ENCODE peak calls at places on chromosomes 5 and 9, in six cellular contexts. F is HFFc6, A is astrocyte, M is WTC11, I is Peyer's patch, N is GM20000. T is an unnamed sample.

GRCh38 chr5:33513786-33514185 is 73.0 kb downstream of the TARS1 start:
- DNase-seq in I (no peak), M (no peak), A (no peak), N (no peak), F (peak; percentile 16), T (no peak)

GRCh38 chr5:143014017-143014651 is 244.0 kb downstream of the ARHGAP26 start:
- DNase-seq in A (peak; percentile 64), N (no peak), F (no peak), M (peak; percentile 79), I (no peak), T (no peak)

GRCh38 chr5:10288600-10289213 is 19.0 kb downstream of the CMBL start:
- DNase-seq in I (peak; percentile 91), M (no peak), N (peak; percentile 32), F (no peak), A (no peak), T (peak; percentile 57)

GRCh38 chr9:88268886-88269285 is 119.4 kb upstream of the SPIN1 start:
- DNase-seq in M (no peak), N (no peak), A (no peak), I (no peak), F (peak; percentile 17), T (no peak)

GRCh38 chr5:141662028-141662427 is 10.8 kb upstream of the FCHSD1 start:
- DNase-seq in I (no peak), N (no peak), F (no peak), A (no peak), M (no peak), T (no peak)

GRCh38 chr9:97809666-97810344 is 43.2 kb upstream of the FOXE1 start:
- DNase-seq in I (no peak), A (no peak), N (no peak), F (no peak), M (no peak), T (no peak)

GRCh38 chr5:143645356-143645755 is 166.6 kb upstream of the HMHB1 start:
- DNase-seq in A (no peak), I (no peak), M (no peak), F (no peak), N (no peak), T (no peak)

GRCh38 chr5:104016650-104017049 is 454.1 kb upstream of the NUDT12 start:
- DNase-seq in N (no peak), A (peak; percentile 38), F (no peak), M (no peak), I (no peak), T (no peak)

GRCh38 chr9:135336722-135337490 is 142.7 kb upstream of the PPP1R26 start:
- DNase-seq in M (peak; percentile 4), A (no peak), F (no peak), N (no peak), I (no peak), T (no peak)

GRCh38 chr5:143124593-143124992 is 278.9 kb downstream of the NR3C1 start:
- DNase-seq in A (no peak), F (no peak), N (no peak), M (no peak), I (no peak), T (no peak)

GRCh38 chr5:3252235-3252634 is 343.4 kb upstream of the IRX1 start:
- DNase-seq in N (no peak), I (no peak), A (no peak), M (no peak), F (no peak), T (no peak)

GRCh38 chr5:35029333-35029732 is 18.4 kb downstream of the AGXT2 start:
- DNase-seq in A (peak; percentile 80), N (no peak), F (peak; percentile 78), M (no peak), I (no peak), T (no peak)

GRCh38 chr9:114263853-114264510 is 58.9 kb upstream of the ORM1 start:
- DNase-seq in I (no peak), M (peak; percentile 54), N (no peak), F (no peak), A (no peak), T (no peak)

GRCh38 chr5:151215546-151215880 is 8.4 kb downstream of the CCDC69 start:
- DNase-seq in I (no peak), N (no peak), F (no peak), A (no peak), M (no peak), T (no peak)

GRCh38 chr5:62059960-62060359 is 246.0 kb upstream of the KIF2A start:
- DNase-seq in N (no peak), I (no peak), F (no peak), A (no peak), M (no peak), T (no peak)

GRCh38 chr5:176619203-176619568 is 9.2 kb upstream of the GPRIN1 start:
- DNase-seq in N (peak; percentile 90), A (peak; percentile 68), I (peak; percentile 78), F (no peak), M (peak; percentile 98), T (no peak)

GRCh38 chr9:90476058-90476457 is 166.6 kb downstream of the DIRAS2 start:
- DNase-seq in N (no peak), A (no peak), I (no peak), M (no peak), F (no peak), T (no peak)

GRCh38 chr5:18394154-18394804 is 760.0 kb downstream of the TAF11L14 start:
- DNase-seq in M (peak; percentile 83), F (peak; percentile 13), A (peak; percentile 16), N (peak; percentile 64), I (peak; percentile 58), T (peak; percentile 44)

GRCh38 chr5:1946122-1946677 is 63.5 kb upstream of the IRX4 start:
- DNase-seq in A (no peak), N (no peak), F (no peak), I (no peak), M (no peak), T (no peak)

GRCh38 chr5:127097288-127097687 is 24.0 kb upstream of the C5orf63 start:
- DNase-seq in A (no peak), M (no peak), N (no peak), F (no peak), I (no peak), T (no peak)

GRCh38 chr5:157470616-157471015 is 10.6 kb downstream of the NIPAL4 start:
- DNase-seq in A (no peak), M (no peak), F (no peak), I (no peak), N (no peak), T (no peak)

GRCh38 chr5:157475432-157475831 is 15.4 kb downstream of the NIPAL4 start:
- DNase-seq in N (no peak), I (no peak), F (no peak), A (no peak), M (no peak), T (no peak)

GRCh38 chr5:157476699-157477408 is 16.8 kb downstream of the NIPAL4 start:
- DNase-seq in A (peak; percentile 45), F (peak; percentile 56), M (peak; percentile 30), N (peak; percentile 74), I (peak; percentile 67), T (no peak)

GRCh38 chr5:157471709-157472108 is 11.7 kb downstream of the NIPAL4 start:
- DNase-seq in A (no peak), M (peak; percentile 50), I (no peak), F (peak; percentile 32), N (peak; percentile 56), T (no peak)

GRCh38 chr5:157473383-157474370 is 13.7 kb downstream of the NIPAL4 start:
- DNase-seq in A (peak; percentile 70), N (no peak), F (peak; percentile 87), M (no peak), I (no peak), T (no peak)
- TF ChIP-seq CTCF in A (peak; percentile 34), N (no peak), F (peak; percentile 68), M (no peak), I (no peak), T (no peak)

GRCh38 chr5:160458971-160459800 is 37.5 kb downstream of the PTTG1 start:
- DNase-seq in I (no peak), A (peak; percentile 34), N (peak; percentile 59), M (no peak), F (no peak), T (no peak)

GRCh38 chr5:160461378-160461777 is 39.7 kb downstream of the PTTG1 start:
- DNase-seq in F (no peak), I (no peak), M (no peak), N (no peak), A (no peak), T (no peak)

GRCh38 chr5:160463227-160463626 is 41.6 kb downstream of the PTTG1 start:
- DNase-seq in A (no peak), I (no peak), N (no peak), F (no peak), M (no peak), T (no peak)

GRCh38 chr5:160462167-160462566 is 40.5 kb downstream of the PTTG1 start:
- DNase-seq in F (no peak), M (no peak), A (no peak), N (no peak), I (no peak), T (no peak)

DNA sequence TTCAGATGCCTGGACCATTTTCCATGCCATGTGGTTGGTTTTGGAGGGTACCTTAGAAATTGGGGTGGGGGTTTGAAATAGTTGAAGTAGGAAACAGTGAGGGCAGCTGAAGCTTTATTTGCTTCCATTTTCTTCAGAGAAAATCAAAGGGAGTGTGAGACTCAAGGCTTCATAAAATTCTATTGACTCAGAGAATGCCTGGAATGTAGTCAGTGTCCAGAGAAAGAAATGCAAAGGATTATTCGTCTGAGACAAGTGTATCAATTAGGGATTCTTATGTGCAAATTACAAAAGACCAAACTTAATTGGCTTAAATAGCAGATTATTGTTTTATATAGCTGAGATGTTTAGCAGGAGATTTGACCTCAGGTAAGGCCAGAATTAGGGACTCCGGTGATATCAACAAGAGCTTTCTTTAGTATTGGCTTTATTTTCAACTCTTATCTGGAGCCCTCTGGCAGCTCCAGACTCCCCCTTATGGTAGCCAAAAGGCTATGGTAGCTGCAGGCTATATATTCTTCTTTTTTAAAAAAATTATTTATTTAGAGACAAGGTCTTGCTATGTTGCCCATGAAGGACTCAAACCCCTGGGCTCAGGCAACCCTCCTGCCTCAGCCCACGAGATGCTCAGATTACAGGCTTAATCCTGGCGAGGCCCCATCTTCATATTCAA is 38.9 kb downstream of the PTTG1 start:
- DNase-seq in M (no peak), A (peak; percentile 23), F (no peak), I (no peak), N (no peak), T (no peak)
- TF ChIP-seq CTCF in M (no peak), A (peak; percentile 22), F (peak; percentile 58), I (no peak), N (no peak), T (no peak)

GRCh38 chr9:81619353-81620008 is 69.9 kb downstream of the TLE1 start:
- DNase-seq in I (no peak), F (peak; percentile 57), A (peak; percentile 83), M (no peak), N (no peak), T (no peak)
- TF ChIP-seq CTCF in I (no peak), F (peak; percentile 18), A (no peak), M (no peak), N (no peak), T (no peak)

GRCh38 chr9:116162241-116162781 is 8.7 kb downstream of the PAPPA start:
- DNase-seq in M (no peak), N (no peak), F (no peak), A (no peak), I (no peak), T (no peak)

GRCh38 chr9:116165912-116166311 is 12.3 kb downstream of the PAPPA start:
- DNase-seq in F (no peak), I (no peak), M (no peak), N (no peak), A (no peak), T (no peak)

GRCh38 chr9:116160676-116161571 is 7.3 kb downstream of the PAPPA start:
- DNase-seq in A (no peak), N (no peak), F (no peak), I (no peak), M (no peak), T (no peak)

GRCh38 chr9:116166713-116167112 is 13.1 kb downstream of the PAPPA start:
- DNase-seq in A (no peak), M (no peak), F (no peak), I (no peak), N (no peak), T (no peak)

GRCh38 chr9:116163293-116164055 is 9.9 kb downstream of the PAPPA start:
- DNase-seq in F (no peak), A (no peak), M (no peak), N (no peak), I (no peak), T (no peak)
- TF ChIP-seq CTCF in F (peak; percentile 84), A (peak; percentile 44), M (peak; percentile 42), N (no peak), I (peak; percentile 32), T (no peak)